ENCODE peak calls at places on chromosomes 16 and 17, in seven cellular contexts. M, T, I, X, D, C and E are unnamed samples.

GRCh38 chr16:10828851-10829331 is 10.3 kb upstream of the TVP23A start:
- DNase-seq in D (peak), X (peak), I (peak), M (peak), T (peak), C (no peak), E (no peak)

GRCh38 chr17:43316522-43317142 is 82.2 kb upstream of the ARL4D start:
- DNase-seq in X (no peak), M (no peak), I (no peak), D (no peak), C (no peak), T (peak), E (no peak)

GRCh38 chr16:48438414-48438813 is 53.2 kb upstream of the SIAH1 start:
- DNase-seq in D (no peak), C (no peak), I (no peak), X (no peak), M (no peak), T (no peak), E (no peak)

GRCh38 chr16:47599512-47599911 is 138.4 kb downstream of the PHKB start:
- DNase-seq in D (no peak), T (no peak), C (no peak), I (no peak), M (no peak), X (no peak), E (no peak)

GRCh38 chr16:22948058-22948602 is 134.2 kb downstream of the HS3ST2 start:
- DNase-seq in X (no peak), C (no peak), I (no peak), D (no peak), M (no peak), T (peak), E (no peak)

GRCh38 chr17:1423456-1424135 is 23.6 kb upstream of the YWHAE start:
- DNase-seq in X (no peak), M (no peak), D (no peak), I (no peak), C (no peak), T (no peak), E (no peak)

GRCh38 chr16:31138621-31139578 is 3.4 kb upstream of the PRSS8 start:
- DNase-seq in I (no peak), M (no peak), D (peak), C (peak), T (peak), X (no peak), E (no peak)

GRCh38 chr16:10678655-10679054 is 16.1 kb downstream of the TEKT5 start:
- DNase-seq in X (no peak), T (no peak), I (no peak), M (no peak), C (no peak), D (no peak), E (no peak)

GRCh38 chr17:65988451-65988850 is 203.5 kb downstream of the CEP112 start:
- DNase-seq in I (no peak), X (no peak), T (no peak), C (no peak), D (no peak), M (no peak), E (no peak)

GRCh38 chr17:65984299-65984698 is 207.6 kb downstream of the CEP112 start:
- DNase-seq in D (no peak), X (peak), I (no peak), C (no peak), M (no peak), T (peak), E (no peak)

GRCh38 chr17:65985571-65985970 is 206.4 kb downstream of the CEP112 start:
- DNase-seq in X (no peak), I (no peak), C (no peak), D (no peak), M (no peak), T (no peak), E (no peak)

GRCh38 chr17:65990593-65990992 is 201.3 kb downstream of the CEP112 start:
- DNase-seq in D (no peak), M (no peak), C (no peak), I (no peak), T (no peak), X (no peak), E (no peak)

GRCh38 chr17:65987988-65988387 is 203.9 kb downstream of the CEP112 start:
- DNase-seq in I (peak), X (peak), M (no peak), T (peak), D (no peak), C (peak), E (no peak)
- TF ChIP-seq CTCF in I (peak), X (peak), M (no peak), T (peak), D (peak), C (peak), E (peak)

GRCh38 chr17:49887086-49887743 is 39.3 kb upstream of the TAC4 start:
- DNase-seq in X (no peak), T (no peak), D (no peak), I (no peak), M (no peak), C (peak), E (no peak)

GRCh38 chr17:49887744-49888360 is 40.0 kb upstream of the TAC4 start:
- DNase-seq in C (no peak), M (no peak), T (no peak), I (no peak), X (no peak), D (no peak), E (no peak)

GRCh38 chr17:49890077-49890821 is 42.4 kb upstream of the TAC4 start:
- DNase-seq in I (no peak), C (no peak), T (peak), X (no peak), D (no peak), M (no peak), E (peak)

GRCh38 chr17:49890852-49891251 is 43.0 kb upstream of the TAC4 start:
- DNase-seq in M (no peak), T (no peak), C (no peak), X (no peak), D (no peak), I (no peak), E (no peak)

GRCh38 chr17:49889500-49889899 is 41.6 kb upstream of the TAC4 start:
- DNase-seq in D (no peak), C (no peak), X (no peak), T (no peak), M (no peak), I (no peak), E (no peak)
- TF ChIP-seq CTCF in D (no peak), C (no peak), X (no peak), T (no peak), M (no peak), I (no peak), E (no peak)

GRCh38 chr16:28042856-28043255 is 20.7 kb downstream of the GSG1L start:
- DNase-seq in D (no peak), I (peak), M (no peak), C (no peak), X (no peak), T (peak), E (no peak)
- TF ChIP-seq CTCF in D (no peak), I (no peak), M (no peak), C (no peak), X (no peak), T (no peak), E (no peak)

GRCh38 chr16:65126845-65127624 is 5.2 kb upstream of the CDH11 start:
- DNase-seq in T (no peak), I (no peak), D (no peak), X (no peak), C (no peak), M (no peak), E (no peak)
- TF ChIP-seq CTCF in T (peak), I (peak), D (no peak), X (peak), C (peak), M (no peak), E (peak)

GRCh38 chr17:29045026-29045425 is 2.1 kb downstream of the PIPOX start:
- DNase-seq in T (no peak), M (no peak), X (no peak), I (no peak), C (no peak), D (no peak), E (no peak)

GRCh38 chr17:29041091-29041490 is 1.9 kb upstream of the PIPOX start:
- DNase-seq in I (no peak), C (no peak), T (no peak), D (no peak), M (no peak), X (no peak), E (no peak)

GRCh38 chr17:29043539-29044165 is 711 bp downstream of the PIPOX start:
- DNase-seq in C (no peak), M (no peak), D (no peak), I (no peak), T (no peak), X (no peak), E (no peak)

GRCh38 chr17:29042026-29042678 is 789 bp upstream of the PIPOX start:
- DNase-seq in I (no peak), C (no peak), T (no peak), M (no peak), X (no peak), D (no peak), E (no peak)

DNA sequence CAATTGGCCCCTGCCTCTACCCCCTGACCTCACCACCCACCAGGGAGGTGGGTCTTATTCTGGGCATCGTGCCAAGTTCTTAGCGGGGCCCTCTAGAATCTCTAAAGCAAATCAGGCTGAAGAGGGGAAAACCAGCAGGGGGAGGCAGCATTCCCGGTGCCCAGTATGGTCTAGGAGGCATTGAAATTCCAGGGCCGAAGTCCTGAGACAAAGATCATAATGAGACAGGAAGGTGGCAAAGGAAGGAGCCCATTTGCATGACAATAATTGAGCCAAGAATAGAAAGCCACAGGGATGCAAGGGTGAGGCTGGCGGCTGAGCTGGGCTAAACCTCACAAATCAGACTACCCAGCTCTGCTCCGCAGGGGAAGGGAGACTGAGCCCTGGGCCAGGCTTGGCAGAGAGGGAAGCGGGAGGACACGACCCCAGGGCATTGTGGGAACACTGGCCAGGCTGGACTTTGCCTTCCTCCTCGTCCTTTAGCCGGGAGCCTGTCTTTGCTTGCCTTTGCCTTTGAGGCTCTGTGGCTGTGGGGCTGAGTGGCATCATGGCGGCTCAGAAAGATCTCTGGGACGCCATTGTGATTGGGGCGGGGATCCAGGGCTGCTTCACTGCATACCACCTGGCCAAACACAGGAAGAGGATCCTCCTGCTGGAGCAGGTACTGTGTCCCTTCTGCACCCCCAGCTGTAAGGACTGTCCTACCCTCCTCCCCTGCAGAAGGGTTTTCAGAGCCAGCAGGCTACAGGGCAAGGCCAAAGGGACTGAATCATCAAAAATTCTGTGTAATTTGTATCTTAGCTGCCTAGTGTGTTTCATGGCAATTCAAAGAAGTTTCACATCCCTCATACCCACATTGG is at the start of gene PIPOX:
- DNase-seq in T (no peak), X (no peak), M (no peak), I (no peak), C (no peak), D (no peak), E (no peak)
- TF ChIP-seq CTCF in T (no peak), X (no peak), M (no peak), I (no peak), C (no peak), D (no peak), E (no peak)

GRCh38 chr17:6274310-6274709 is 160.6 kb downstream of the AIPL1 start:
- DNase-seq in T (no peak), M (no peak), D (no peak), I (no peak), X (no peak), C (no peak), E (no peak)

GRCh38 chr17:6276711-6277110 is 158.2 kb downstream of the AIPL1 start:
- DNase-seq in T (no peak), M (no peak), I (no peak), D (no peak), C (no peak), X (no peak), E (no peak)

DNA sequence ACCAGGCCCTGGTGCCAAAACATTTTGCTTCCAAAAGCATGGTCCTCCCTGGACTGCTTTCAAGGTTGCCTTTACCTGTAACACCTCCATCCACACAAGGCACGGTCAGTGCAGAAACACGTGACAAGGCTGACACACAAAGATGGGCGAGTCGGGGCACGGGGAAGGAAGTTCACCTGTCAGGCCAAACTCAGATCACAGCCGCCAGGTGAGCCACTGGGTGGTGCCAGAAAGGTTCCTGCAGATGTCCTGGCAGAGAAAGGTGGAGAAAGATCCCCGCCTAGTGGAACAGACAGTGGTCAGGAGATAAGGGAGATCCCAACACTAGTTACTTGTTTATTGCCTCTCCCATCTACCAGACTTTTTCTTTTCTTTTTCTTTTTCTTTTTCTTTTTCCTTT is 155.3 kb downstream of the AIPL1 start:
- DNase-seq in D (no peak), C (peak), M (no peak), T (no peak), I (no peak), X (no peak), E (no peak)
- TF ChIP-seq CTCF in D (no peak), C (peak), M (no peak), T (no peak), I (no peak), X (no peak), E (no peak)

GRCh38 chr16:70508752-70509151 is 14.6 kb downstream of the COG4 start:
- DNase-seq in D (no peak), C (no peak), M (no peak), T (peak), I (no peak), X (no peak), E (no peak)
- TF ChIP-seq CTCF in D (no peak), C (peak), M (no peak), T (no peak), I (no peak), X (no peak), E (no peak)